ENCODE peak calls at places on chromosomes 7 and 10, in ten cellular contexts. H is GM23248, X is thyroid gland, P is adrenal gland, M is heart left ventricle, W is pancreas, U is iPS DF 6.9, Z is upper lobe of left lung, V is cardiac muscle cell, L is A673. R is an unnamed sample. For H3K4me1 and H3K9me3, the result is how much of the 10 kb centered on the place peaks cover.

GRCh38 chr10:32095116-32095733 is 39.0 kb upstream of the KIF5B start:
- DNase-seq in M (no peak), X (no peak), W (no peak), Z (no peak), H (no peak), L (no peak), V (no peak), U (no peak), P (no peak), R (no peak)

GRCh38 chr10:16996530-16996964 is 133.1 kb downstream of the CUBN start:
- DNase-seq in L (peak), W (no peak), M (no peak), U (no peak), X (no peak), P (no peak), Z (no peak), V (no peak), H (peak), R (no peak)

GRCh38 chr10:29826801-29827200 is 192.0 kb upstream of the SVIL start:
- DNase-seq in Z (no peak), P (no peak), X (no peak), H (no peak), V (no peak), W (no peak), U (no peak), L (no peak), M (no peak), R (no peak)

GRCh38 chr7:20219062-20219445 is 1.9 kb upstream of the MACC1 start:
- DNase-seq in H (no peak), V (no peak), U (no peak), Z (no peak), P (no peak), M (no peak), X (no peak), L (no peak), W (no peak), R (no peak)

GRCh38 chr10:65570143-65571010 is 1355.5 kb upstream of the LRRTM3 start:
- DNase-seq in L (peak), U (no peak), X (peak), Z (no peak), H (no peak), V (peak), P (peak), M (peak), W (peak), R (peak)

GRCh38 chr10:126387041-126387908 is 1.0 kb downstream of the ADAM12 start:
- DNase-seq in L (peak), Z (peak), W (peak), X (peak), H (peak), U (no peak), M (peak), V (peak), P (peak), R (peak)

GRCh38 chr7:76209310-76209709 is 7.6 kb downstream of the SRRM3 start:
- DNase-seq in L (no peak), H (no peak), X (no peak), P (no peak), W (no peak), M (no peak), U (no peak), V (no peak), Z (no peak), R (no peak)

GRCh38 chr7:150959739-150960734 is 18.1 kb downstream of the KCNH2 start:
- DNase-seq in X (no peak), U (no peak), L (peak), H (no peak), M (no peak), P (no peak), W (peak), Z (no peak), V (no peak), R (no peak)

GRCh38 chr7:98168181-98168903 is 42.9 kb upstream of the BHLHA15 start:
- DNase-seq in M (peak), W (no peak), U (peak), V (peak), X (peak), P (peak), H (peak), L (peak), Z (peak), R (no peak)

GRCh38 chr7:82044497-82045080 is 274.7 kb upstream of the HGF start:
- DNase-seq in Z (no peak), X (peak), W (no peak), P (peak), H (peak), U (no peak), L (peak), V (peak), M (peak), R (no peak)

GRCh38 chr7:104661575-104661974 is 333.2 kb downstream of the LHFPL3 start:
- DNase-seq in P (no peak), X (no peak), H (no peak), V (no peak), U (no peak), M (no peak), Z (no peak), W (no peak), L (no peak), R (no peak)

GRCh38 chr7:3924277-3924676 is 623.2 kb downstream of the SDK1 start:
- DNase-seq in P (no peak), X (no peak), L (no peak), W (no peak), H (no peak), M (no peak), Z (no peak), V (no peak), U (no peak), R (no peak)

GRCh38 chr7:3918576-3918975 is 617.5 kb downstream of the SDK1 start:
- DNase-seq in L (no peak), U (no peak), W (no peak), M (no peak), P (no peak), V (no peak), X (no peak), H (no peak), Z (no peak), R (no peak)

GRCh38 chr7:3917466-3917865 is 616.4 kb downstream of the SDK1 start:
- DNase-seq in U (no peak), X (no peak), H (no peak), P (no peak), L (no peak), Z (no peak), W (no peak), V (no peak), M (no peak), R (no peak)

GRCh38 chr7:3923307-3923918 is 622.4 kb downstream of the SDK1 start:
- DNase-seq in P (no peak), L (no peak), M (no peak), H (no peak), V (no peak), Z (no peak), U (no peak), X (peak), W (no peak), R (no peak)

GRCh38 chr7:3922175-3922635 is 621.2 kb downstream of the SDK1 start:
- DNase-seq in V (peak), L (peak), P (no peak), H (peak), W (no peak), Z (no peak), M (peak), X (no peak), U (peak), R (no peak)
- H3K4me3 ChIP-seq in V (no peak), L (no peak), P (no peak), H (no peak), W (no peak), Z (no peak), M (no peak), X (no peak), U (no peak), R (no peak)

DNA sequence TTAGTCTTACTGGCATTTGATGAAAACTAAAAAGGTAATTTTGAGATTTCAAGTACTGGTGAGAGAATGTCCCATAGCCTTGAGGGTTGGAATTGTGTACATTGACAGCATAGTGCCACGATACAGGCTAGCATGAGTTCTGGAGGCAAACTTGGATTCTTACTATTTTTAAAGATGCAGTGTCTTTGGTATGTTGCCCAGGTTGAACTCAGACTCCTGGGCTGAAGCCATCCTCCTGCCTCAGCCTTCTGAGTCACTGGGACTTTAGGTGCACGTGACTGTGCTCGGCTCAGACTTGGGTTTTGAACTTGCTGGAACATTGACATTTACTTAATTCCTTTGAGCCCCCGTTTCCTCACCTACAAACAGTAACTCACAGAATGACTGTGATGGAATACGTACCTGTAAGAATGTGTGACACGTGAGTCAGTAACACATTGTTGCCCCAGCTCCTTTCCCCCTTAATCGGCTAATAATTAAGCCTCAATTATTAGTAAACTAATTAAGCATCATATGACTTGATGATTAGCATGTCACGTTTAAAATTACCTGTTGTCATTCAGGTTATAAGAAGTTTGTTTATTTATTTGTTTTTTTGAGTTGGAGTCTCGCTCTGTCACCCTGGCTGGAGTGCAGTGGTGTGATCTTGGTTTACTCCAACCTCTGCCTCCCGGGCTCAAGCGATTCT is 10.6 kb downstream of the DNAJB6 start:
- DNase-seq in X (no peak), U (no peak), P (peak), H (peak), W (no peak), V (no peak), Z (no peak), M (no peak), L (no peak), R (peak)
- H3K4me1 ChIP-seq in X (under half), U (under half), P (under half), H (under half), W (under half), V (under half), Z (half or more), M (under half), L (under half), R (under half)

GRCh38 chr7:96161897-96162296 is 160.0 kb downstream of the SLC25A13 start:
- DNase-seq in L (no peak), P (no peak), X (no peak), V (no peak), W (no peak), H (no peak), U (no peak), Z (no peak), M (no peak), R (no peak)
- H3K9me3 ChIP-seq in L (under half), P (under half), X (under half), V (under half), W (under half), H (under half), U (under half), Z (under half), M (under half), R (under half)

DNA sequence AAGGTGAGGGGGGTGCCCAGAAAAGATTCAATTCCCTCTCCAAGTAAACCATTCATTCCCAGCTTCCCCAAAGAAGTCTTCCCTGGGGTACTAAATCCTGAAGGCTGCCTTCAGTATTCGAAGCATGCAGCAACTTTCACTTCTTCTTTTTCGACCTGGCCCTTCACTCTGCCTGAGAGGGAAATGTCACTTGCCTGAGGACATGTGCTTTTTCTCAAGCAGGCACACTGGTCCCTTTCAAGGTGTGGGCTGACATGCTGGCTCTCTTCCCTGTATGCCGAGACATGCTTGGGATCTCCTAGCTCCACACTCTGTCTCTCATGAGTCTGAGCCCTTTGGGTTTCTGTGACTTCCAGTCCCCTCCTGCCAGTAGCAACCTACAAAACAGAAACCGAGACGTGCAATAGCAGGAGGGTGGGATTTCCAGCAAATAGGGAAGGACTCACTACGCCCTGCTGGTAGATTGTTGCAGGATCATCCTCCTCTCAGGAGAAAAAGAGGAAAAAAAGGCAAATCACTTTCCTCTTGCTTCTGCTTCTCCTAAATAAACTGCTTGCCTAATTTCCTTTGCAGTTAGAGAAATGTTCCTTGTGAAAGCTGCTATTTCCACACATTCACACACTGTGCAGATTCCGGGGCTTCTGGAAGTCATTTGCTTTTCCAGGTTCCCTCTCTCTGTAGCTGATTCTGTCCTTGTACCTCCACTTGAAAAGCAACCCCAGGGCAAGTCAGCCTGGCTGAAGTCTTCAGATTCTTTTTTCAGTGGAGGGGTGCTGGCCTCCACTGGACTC is 33.4 kb downstream of the FIGNL1 start:
- DNase-seq in H (no peak), X (no peak), Z (no peak), V (peak), W (no peak), L (no peak), P (no peak), M (no peak), U (no peak), R (no peak)
- H3K4me3 ChIP-seq in H (no peak), X (no peak), Z (no peak), V (no peak), W (no peak), L (no peak), P (no peak), M (no peak), U (no peak), R (no peak)

GRCh38 chr7:117139691-117139984 is 183.2 kb downstream of the WNT2 start:
- DNase-seq in L (no peak), V (no peak), U (no peak), W (no peak), Z (no peak), X (no peak), H (no peak), M (no peak), P (no peak), R (no peak)
- H3K4me1 ChIP-seq in L (under half), V (under half), U (under half), W (under half), Z (under half), X (under half), H (under half), M (under half), P (under half), R (under half)

DNA sequence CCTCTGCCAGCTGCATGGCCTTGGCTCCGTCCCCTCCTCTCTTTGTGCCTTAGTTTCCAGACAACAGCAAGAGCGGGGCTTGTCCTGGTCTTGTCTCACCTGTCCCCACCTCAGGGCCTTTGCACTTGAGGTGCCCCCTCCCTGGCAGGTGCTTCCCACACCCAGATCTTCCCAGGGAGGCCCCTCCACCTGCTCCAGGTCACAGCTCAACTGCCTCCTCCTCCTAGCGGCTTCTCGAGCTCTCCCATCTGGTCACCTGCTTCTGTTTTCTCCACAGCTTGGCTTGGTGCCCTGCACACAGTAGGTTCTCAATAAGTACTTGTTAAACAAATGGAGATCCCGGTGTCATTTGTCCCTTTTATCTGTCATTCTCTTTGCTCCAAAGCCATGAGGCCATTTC is 64.3 kb upstream of the ZNF716 start:
- DNase-seq in W (no peak), Z (no peak), X (no peak), V (no peak), H (no peak), M (no peak), L (no peak), U (no peak), P (no peak), R (no peak)
- H3K9me3 ChIP-seq in W (under half), Z (under half), X (under half), V (under half), H (under half), M (under half), L (under half), U (under half), P (under half), R (under half)

DNA sequence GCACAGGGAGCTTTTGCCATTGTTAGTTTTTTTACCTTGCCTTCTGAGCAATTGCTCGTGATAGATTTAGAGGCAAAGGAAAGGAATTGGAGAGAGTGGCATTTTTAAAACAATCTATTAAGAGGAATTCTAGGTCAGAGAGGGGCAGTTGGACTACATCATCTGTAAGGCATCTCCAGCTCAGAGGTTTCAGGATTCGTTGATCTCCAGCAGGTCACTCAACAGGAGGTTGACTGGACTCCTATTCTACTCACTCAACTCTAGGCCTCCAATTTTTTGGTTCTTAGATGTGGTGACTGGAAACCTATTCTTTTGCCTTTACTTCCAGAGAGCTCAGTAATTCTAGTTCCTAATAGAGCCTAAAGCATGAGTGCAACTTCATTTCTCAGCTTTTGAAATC is 42.8 kb downstream of the TBXAS1 start:
- DNase-seq in L (no peak), H (peak), V (no peak), P (no peak), M (no peak), Z (no peak), U (no peak), W (no peak), X (no peak), R (no peak)
- H3K4me3 ChIP-seq in L (no peak), H (no peak), V (no peak), P (no peak), M (no peak), Z (no peak), U (no peak), W (no peak), X (no peak), R (no peak)

GRCh38 chr7:37952240-37952639 is 31.8 kb downstream of the EPDR1 start:
- DNase-seq in U (no peak), M (no peak), V (no peak), Z (no peak), P (no peak), H (no peak), W (no peak), X (no peak), L (no peak), R (no peak)

GRCh38 chr7:37961251-37961650 is 40.8 kb downstream of the EPDR1 start:
- DNase-seq in U (no peak), Z (peak), X (no peak), M (no peak), L (no peak), V (no peak), H (no peak), P (no peak), W (no peak), R (no peak)

GRCh38 chr7:37960483-37960882 is 40.0 kb downstream of the EPDR1 start:
- DNase-seq in U (no peak), P (no peak), H (no peak), V (no peak), L (no peak), X (no peak), M (no peak), W (no peak), Z (no peak), R (no peak)

GRCh38 chr7:37957236-37957970 is 37.0 kb downstream of the EPDR1 start:
- DNase-seq in W (no peak), V (no peak), U (no peak), X (no peak), Z (no peak), L (no peak), H (no peak), P (no peak), M (no peak), R (no peak)

GRCh38 chr7:37956791-37957190 is 36.4 kb downstream of the EPDR1 start:
- DNase-seq in X (no peak), M (no peak), V (no peak), P (no peak), H (no peak), L (no peak), Z (no peak), W (no peak), U (no peak), R (no peak)
- H3K4me1 ChIP-seq in X (under half), M (under half), V (under half), P (under half), H (under half), L (under half), Z (under half), W (under half), U (under half), R (under half)